ENCODE peak calls at places on chromosomes 6 and 20, in four cellular contexts. O, D, Y and R are unnamed samples.
A peak's percentile ranks its signal among the peaks of the same experiment; 100 is the strongest.

GRCh38 chr6:81562169-81562568 is 190.3 kb downstream of the TENT5A start:
- DNase-seq in Y (no peak), D (no peak), O (no peak), R (peak; percentile 39)

GRCh38 chr20:4038047-4038459 is 22.7 kb upstream of the RNF24 start:
- DNase-seq in D (no peak), Y (peak; percentile 51), O (peak; percentile 82), R (peak; percentile 24)

GRCh38 chr6:42177514-42178364 is 4.6 kb downstream of the GUCA1A start:
- DNase-seq in D (no peak), Y (no peak), O (no peak), R (no peak)

GRCh38 chr6:170081556-170081955 is 209.3 kb downstream of the DLL1 start:
- DNase-seq in O (no peak), Y (no peak), D (no peak), R (no peak)

GRCh38 chr6:138089325-138089724 is 17.9 kb downstream of the PERP start:
- DNase-seq in O (no peak), Y (no peak), D (peak; percentile 27), R (no peak)

GRCh38 chr6:30325150-30325872 is 1.4 kb upstream of the TRIM39 start:
- DNase-seq in D (peak; percentile 46), Y (peak; percentile 82), O (no peak), R (peak; percentile 73)

GRCh38 chr6:46628498-46628897 is 24.1 kb downstream of the CYP39A1 start:
- DNase-seq in D (no peak), O (no peak), Y (no peak), R (no peak)

GRCh38 chr20:63667858-63668257 is 9.7 kb downstream of the RTEL1 start:
- DNase-seq in O (no peak), D (no peak), Y (no peak), R (no peak)

GRCh38 chr6:112439010-112439409 is 91.9 kb downstream of the RFPL4B start:
- DNase-seq in Y (no peak), O (no peak), D (no peak), R (no peak)

GRCh38 chr6:134421496-134421895 is 103.6 kb upstream of the SGK1 start:
- DNase-seq in O (no peak), D (peak; percentile 58), Y (no peak), R (no peak)

GRCh38 chr6:18323935-18324707 is 59.8 kb upstream of the DEK start:
- DNase-seq in D (peak; percentile 69), O (no peak), Y (no peak), R (peak; percentile 77)

GRCh38 chr20:38085031-38085430 is 51.5 kb downstream of the RPRD1B start:
- DNase-seq in O (no peak), Y (no peak), D (no peak), R (no peak)
- H3K4me1 ChIP-seq in O (no peaks in the 10 kb centered on the region), Y (no peaks in the 10 kb centered on the region), D (peaks cover 21% of the 10 kb centered on the region), R (no peaks in the 10 kb centered on the region)

GRCh38 chr6:26556263-26557070 is 18.3 kb downstream of the HMGN4 start:
- DNase-seq in O (no peak), Y (no peak), D (peak; percentile 59), R (peak; percentile 95)
- H3K4me1 ChIP-seq in O (peaks cover 7% of the 10 kb centered on the region), Y (peaks cover 11% of the 10 kb centered on the region), D (peaks cover 13% of the 10 kb centered on the region), R (no peaks in the 10 kb centered on the region)

GRCh38 chr20:58900292-58900931 is 47.9 kb downstream of the GNAS start:
- DNase-seq in O (no peak), Y (no peak), D (no peak), R (no peak)
- H3K4me1 ChIP-seq in O (peaks cover 2% of the 10 kb centered on the region), Y (peaks cover 6% of the 10 kb centered on the region), D (peaks cover 28% of the 10 kb centered on the region), R (peaks cover 44% of the 10 kb centered on the region)

GRCh38 chr6:56725257-56725656 is 82.6 kb upstream of the DST start:
- DNase-seq in D (no peak), Y (no peak), O (no peak), R (no peak)

GRCh38 chr6:56724455-56724854 is 81.8 kb upstream of the DST start:
- DNase-seq in Y (no peak), D (no peak), O (no peak), R (no peak)

GRCh38 chr6:56729719-56730118 is 87.0 kb upstream of the DST start:
- DNase-seq in Y (no peak), D (peak; percentile 39), O (no peak), R (no peak)

GRCh38 chr6:56730663-56731529 is 88.2 kb upstream of the DST start:
- DNase-seq in O (no peak), Y (no peak), D (peak; percentile 83), R (peak; percentile 36)

GRCh38 chr6:56727097-56727845 is 84.6 kb upstream of the DST start:
- DNase-seq in Y (no peak), O (no peak), D (no peak), R (no peak)
- H3K4me1 ChIP-seq in Y (no peaks in the 10 kb centered on the region), O (peaks cover 28% of the 10 kb centered on the region), D (peaks cover 33% of the 10 kb centered on the region), R (peaks cover 3% of the 10 kb centered on the region)